ENCODE peak calls at places on chromosomes 3 and 15, in four cellular contexts. N, K, M and C are unnamed samples.

GRCh38 chr15:89828324-89829145 is 13.9 kb upstream of the ANPEP start:
- DNase-seq in N (no peak), K (peak), M (no peak), C (peak)

GRCh38 chr3:172749201-172749965 is 1.1 kb upstream of the ECT2 start:
- DNase-seq in N (peak), K (peak), M (no peak), C (peak)

GRCh38 chr3:127206611-127207516 is 13.9 kb downstream of the PRR23E start:
- DNase-seq in N (no peak), K (no peak), M (no peak), C (no peak)

GRCh38 chr3:7682822-7683229 is 818.8 kb upstream of the LMCD1 start:
- DNase-seq in N (no peak), K (peak), M (no peak), C (peak)

GRCh38 chr3:90102146-90102545 is 994.7 kb downstream of the EPHA3 start:
- DNase-seq in N (no peak), K (no peak), M (no peak), C (no peak)

GRCh38 chr3:144687862-144688261 is 716.2 kb downstream of the DIPK2A start:
- DNase-seq in N (no peak), K (no peak), M (no peak), C (no peak)

GRCh38 chr3:105832618-105833017 is 36.2 kb downstream of the CBLB start:
- DNase-seq in N (no peak), K (no peak), M (no peak), C (no peak)

GRCh38 chr3:110625126-110625798 is 446.4 kb upstream of the NECTIN3 start:
- DNase-seq in N (no peak), K (no peak), M (no peak), C (no peak)

GRCh38 chr3:127456471-127457093 is 134.0 kb downstream of the TPRA1 start:
- DNase-seq in N (no peak), K (peak), M (no peak), C (peak)

GRCh38 chr3:170421147-170421641 is 2.5 kb downstream of the CLDN11 start:
- DNase-seq in N (peak), K (no peak), M (no peak), C (peak)

GRCh38 chr3:81585057-81585456 is 176.4 kb downstream of the GBE1 start:
- DNase-seq in N (no peak), K (no peak), M (no peak), C (no peak)

GRCh38 chr3:52246728-52247454 is 1.3 kb downstream of the PPM1M start:
- DNase-seq in N (no peak), K (no peak), M (no peak), C (no peak)

GRCh38 chr3:51391566-51392300 is 648 bp downstream of the RBM15B start:
- DNase-seq in N (no peak), K (no peak), M (no peak), C (peak)

GRCh38 chr3:100777271-100777670 is 68.0 kb downstream of the TFG start:
- DNase-seq in N (no peak), K (peak), M (no peak), C (peak)

GRCh38 chr15:33618300-33618699 is 307.5 kb downstream of the RYR3 start:
- DNase-seq in N (no peak), K (peak), M (no peak), C (no peak)

GRCh38 chr3:111315911-111316310 is 226.1 kb upstream of the CD96 start:
- DNase-seq in N (no peak), K (no peak), M (no peak), C (peak)

GRCh38 chr15:34886134-34886533 is 83.4 kb downstream of the AQR start:
- DNase-seq in N (no peak), K (no peak), M (no peak), C (peak)

GRCh38 chr3:169946336-169946735 is 20.3 kb upstream of the SEC62 start:
- DNase-seq in N (no peak), K (no peak), M (no peak), C (no peak)

GRCh38 chr3:127410137-127410488 is 122.3 kb upstream of the PRR20G start:
- DNase-seq in N (no peak), K (no peak), M (no peak), C (no peak)